ENCODE peak calls at places on chromosomes 16 and 17, in six cellular contexts. O, X, P, R, N and A are unnamed samples.

GRCh38 chr16:25633549-25633948 is 58.2 kb upstream of the HS3ST4 start:
- DNase-seq in R (no peak), O (no peak), P (no peak), X (peak), N (no peak), A (no peak)

GRCh38 chr17:75313941-75314550 is 24.8 kb upstream of the SLC25A19 start:
- DNase-seq in P (no peak), N (no peak), R (no peak), O (no peak), X (no peak), A (no peak)

GRCh38 chr17:11002417-11002816 is 164.5 kb upstream of the PIRT start:
- DNase-seq in X (no peak), N (no peak), P (no peak), R (no peak), O (no peak), A (no peak)

GRCh38 chr16:15439102-15439501 is 4.7 kb downstream of the BMERB1 start:
- DNase-seq in X (no peak), P (no peak), N (no peak), R (no peak), O (no peak), A (no peak)

GRCh38 chr16:84839956-84840355 is 20.2 kb downstream of the CRISPLD2 start:
- DNase-seq in X (no peak), R (no peak), O (peak), P (no peak), N (no peak), A (no peak)

GRCh38 chr16:23987443-23987842 is 151.7 kb downstream of the PRKCB start:
- DNase-seq in O (no peak), X (no peak), R (no peak), P (no peak), N (no peak), A (no peak)

GRCh38 chr16:78102122-78102660 is 2.7 kb downstream of the WWOX start:
- DNase-seq in N (no peak), P (no peak), R (no peak), X (no peak), O (no peak), A (no peak)

GRCh38 chr16:21684199-21684598 is 20.4 kb downstream of the OTOA start:
- DNase-seq in P (peak), R (no peak), O (no peak), X (peak), N (peak), A (peak)

GRCh38 chr16:88938933-88939813 is 37.8 kb downstream of the CBFA2T3 start:
- DNase-seq in X (no peak), P (no peak), R (no peak), N (peak), O (no peak), A (no peak)

GRCh38 chr17:39167492-39167891 is 1.5 kb upstream of the ARL5C start:
- DNase-seq in O (no peak), X (no peak), P (no peak), N (no peak), R (no peak), A (no peak)

GRCh38 chr16:51426276-51426675 is 275.2 kb upstream of the SALL1 start:
- DNase-seq in X (no peak), O (no peak), N (no peak), R (no peak), P (no peak), A (no peak)

GRCh38 chr16:4924593-4925378 is 12.2 kb downstream of the PPL start:
- DNase-seq in N (no peak), R (no peak), P (no peak), O (no peak), X (peak), A (peak)

GRCh38 chr17:19905514-19905913 is 37.8 kb upstream of the ULK2 start:
- DNase-seq in O (no peak), P (no peak), X (no peak), N (no peak), R (no peak), A (no peak)

GRCh38 chr17:36592316-36592710 is 634 bp downstream of the DHRS11 start:
- DNase-seq in R (no peak), X (peak), O (no peak), P (no peak), N (no peak), A (no peak)

GRCh38 chr17:64024781-64025731 is 4.6 kb upstream of the ICAM2 start:
- DNase-seq in R (no peak), P (peak), X (no peak), O (peak), N (no peak), A (peak)

GRCh38 chr16:65005696-65006095 is 116.2 kb downstream of the CDH11 start:
- DNase-seq in R (no peak), O (no peak), N (no peak), X (no peak), P (no peak), A (no peak)

GRCh38 chr16:54176376-54176901 is 110.1 kb downstream of the IRX3 start:
- DNase-seq in R (no peak), X (no peak), N (no peak), O (no peak), P (no peak), A (no peak)

GRCh38 chr17:28364665-28365363 is at the start of gene SEBOX:
- DNase-seq in N (no peak), P (no peak), O (no peak), R (no peak), X (no peak), A (no peak)

GRCh38 chr16:11175106-11175795 is 80.8 kb downstream of the SOCS1 start:
- DNase-seq in O (no peak), R (no peak), N (peak), P (no peak), X (no peak), A (no peak)

GRCh38 chr17:57987582-57988300 is at the start of gene VEZF1:
- DNase-seq in X (peak), N (peak), O (no peak), P (peak), R (peak), A (peak)

GRCh38 chr16:7361416-7362129 is 28.9 kb downstream of the RBFOX1 start:
- DNase-seq in N (no peak), O (no peak), X (no peak), R (no peak), P (no peak), A (no peak)

GRCh38 chr17:81018044-81018802 is 16.7 kb upstream of the BAIAP2 start:
- DNase-seq in X (no peak), R (no peak), O (no peak), N (no peak), P (no peak), A (peak)

GRCh38 chr17:8320990-8321389 is 10.9 kb downstream of the ARHGEF15 start:
- DNase-seq in R (no peak), O (no peak), P (no peak), X (no peak), N (no peak), A (no peak)

GRCh38 chr17:49551221-49552069 is 24.2 kb upstream of the NXPH3 start:
- DNase-seq in N (no peak), R (no peak), O (no peak), P (no peak), X (no peak), A (peak)